ENCODE peak calls at places on chromosome 14, in four cellular contexts. One of them, this sample, is unnamed. For H3K36me3, the result is how much of the 10 kb centered on the place peaks cover.

GRCh38 chr14:65190312-65190711 is 88.0 kb upstream of the MAX start:
- DNase-seq in neuronal stem cell: no peak
- DNase-seq in mesenchymal stem cell: no peak
- DNase-seq in H1: no peak
- DNase-seq in this sample: no peak

GRCh38 chr14:69651653-69652052 is 40.3 kb downstream of the SUSD6 start:
- DNase-seq in neuronal stem cell: no peak
- DNase-seq in mesenchymal stem cell: no peak
- DNase-seq in H1: no peak
- DNase-seq in this sample: no peak

GRCh38 chr14:72822946-72823611 is 70.8 kb downstream of the DPF3 start:
- DNase-seq in neuronal stem cell: no peak
- DNase-seq in mesenchymal stem cell: no peak
- DNase-seq in H1: no peak
- DNase-seq in this sample: peak

GRCh38 chr14:101068293-101068957 is 164.9 kb upstream of the RTL1 start:
- DNase-seq in neuronal stem cell: no peak
- DNase-seq in mesenchymal stem cell: no peak
- DNase-seq in H1: peak
- DNase-seq in this sample: no peak

GRCh38 chr14:55699131-55700057 is 119.4 kb downstream of the KTN1 start:
- DNase-seq in neuronal stem cell: no peak
- DNase-seq in mesenchymal stem cell: peak
- DNase-seq in H1: no peak
- DNase-seq in this sample: peak

GRCh38 chr14:50772361-50772760 is 58.6 kb downstream of the NIN start:
- DNase-seq in neuronal stem cell: no peak
- DNase-seq in mesenchymal stem cell: no peak
- DNase-seq in H1: no peak
- DNase-seq in this sample: no peak

GRCh38 chr14:96590190-96590860 is 88.1 kb downstream of the PAPOLA start:
- DNase-seq in neuronal stem cell: peak
- DNase-seq in mesenchymal stem cell: no peak
- DNase-seq in H1: no peak
- DNase-seq in this sample: no peak

GRCh38 chr14:64113279-64113678 is 180.9 kb downstream of the ESR2 start:
- DNase-seq in neuronal stem cell: no peak
- DNase-seq in mesenchymal stem cell: no peak
- DNase-seq in H1: no peak
- DNase-seq in this sample: peak

GRCh38 chr14:91977909-91978308 is 30.4 kb upstream of the FBLN5 start:
- DNase-seq in neuronal stem cell: no peak
- DNase-seq in mesenchymal stem cell: no peak
- DNase-seq in H1: no peak
- DNase-seq in this sample: no peak

DNA sequence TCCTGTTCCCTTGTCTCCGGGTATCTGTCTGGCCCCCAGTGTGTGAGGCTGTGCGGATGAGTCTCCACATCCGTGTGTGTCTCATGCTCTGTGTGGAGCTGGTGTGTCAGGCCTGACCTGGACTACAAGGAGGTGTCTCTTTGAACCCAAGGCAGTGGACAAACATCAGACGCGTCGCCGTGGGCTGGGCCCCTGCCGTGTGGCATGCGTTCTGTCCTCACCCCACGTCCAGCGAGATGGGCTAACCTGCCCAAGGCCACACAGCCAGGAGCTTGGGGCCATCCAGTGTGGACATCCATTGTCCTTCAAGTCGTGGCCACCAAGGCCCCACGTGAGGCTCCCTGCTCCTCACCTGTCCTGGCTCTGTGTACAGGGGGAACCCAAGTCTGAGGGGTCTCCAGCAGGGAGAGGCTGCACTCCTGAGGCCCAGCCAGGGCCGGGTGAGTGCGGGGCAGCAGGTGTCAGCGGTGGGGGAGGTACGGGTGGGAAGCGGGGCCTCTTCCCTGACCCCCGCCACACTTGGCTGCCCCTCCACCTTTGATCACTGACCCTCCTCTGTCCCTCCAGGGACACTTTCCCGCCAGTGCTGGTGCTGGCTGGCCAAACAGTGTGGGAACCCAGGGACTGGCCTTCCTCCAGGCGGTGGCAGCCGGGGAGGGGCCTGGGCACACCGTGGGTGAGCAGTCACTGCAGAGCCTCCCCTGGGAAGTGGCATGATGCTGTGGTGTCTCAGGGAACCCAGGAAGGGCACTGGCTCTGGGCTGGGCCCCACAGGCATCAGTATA is 48.5 kb downstream of the CYP46A1 start:
- DNase-seq in neuronal stem cell: no peak
- DNase-seq in mesenchymal stem cell: no peak
- DNase-seq in H1: no peak
- DNase-seq in this sample: no peak
- H3K36me3 ChIP-seq in neuronal stem cell: under half
- H3K36me3 ChIP-seq in mesenchymal stem cell: under half
- H3K36me3 ChIP-seq in H1: under half
- H3K36me3 ChIP-seq in this sample: under half

GRCh38 chr14:103130017-103130764 is 6.9 kb downstream of the TNFAIP2 start:
- DNase-seq in neuronal stem cell: no peak
- DNase-seq in mesenchymal stem cell: no peak
- DNase-seq in H1: no peak
- DNase-seq in this sample: no peak
- H2BK120ac ChIP-seq in neuronal stem cell: no peak
- H2BK120ac ChIP-seq in mesenchymal stem cell: no peak
- H2BK120ac ChIP-seq in H1: no peak
- H2BK120ac ChIP-seq in this sample: no peak

GRCh38 chr14:68450391-68451120 is 342.3 kb downstream of the ZFP36L1 start:
- DNase-seq in neuronal stem cell: no peak
- DNase-seq in mesenchymal stem cell: no peak
- DNase-seq in H1: no peak
- DNase-seq in this sample: peak
- H2BK12ac ChIP-seq in neuronal stem cell: no peak
- H2BK12ac ChIP-seq in mesenchymal stem cell: no peak
- H2BK12ac ChIP-seq in H1: peak
- H2BK12ac ChIP-seq in this sample: peak

GRCh38 chr14:24438198-24439095 is 4.1 kb downstream of the SDR39U1 start:
- DNase-seq in neuronal stem cell: no peak
- DNase-seq in mesenchymal stem cell: no peak
- DNase-seq in H1: no peak
- DNase-seq in this sample: no peak
- H3K36me3 ChIP-seq in neuronal stem cell: under half
- H3K36me3 ChIP-seq in mesenchymal stem cell: under half
- H3K36me3 ChIP-seq in H1: under half
- H3K36me3 ChIP-seq in this sample: under half

GRCh38 chr14:59100203-59100602 is 88.3 kb upstream of the DAAM1 start:
- DNase-seq in neuronal stem cell: no peak
- DNase-seq in mesenchymal stem cell: no peak
- DNase-seq in H1: no peak
- DNase-seq in this sample: no peak

GRCh38 chr14:59098377-59098776 is 90.1 kb upstream of the DAAM1 start:
- DNase-seq in neuronal stem cell: no peak
- DNase-seq in mesenchymal stem cell: peak
- DNase-seq in H1: no peak
- DNase-seq in this sample: peak

GRCh38 chr14:59097681-59098080 is 90.8 kb upstream of the DAAM1 start:
- DNase-seq in neuronal stem cell: no peak
- DNase-seq in mesenchymal stem cell: no peak
- DNase-seq in H1: no peak
- DNase-seq in this sample: peak

GRCh38 chr14:59103396-59103795 is 85.1 kb upstream of the DAAM1 start:
- DNase-seq in neuronal stem cell: no peak
- DNase-seq in mesenchymal stem cell: peak
- DNase-seq in H1: no peak
- DNase-seq in this sample: no peak

GRCh38 chr14:59101441-59101840 is 87.0 kb upstream of the DAAM1 start:
- DNase-seq in neuronal stem cell: no peak
- DNase-seq in mesenchymal stem cell: no peak
- DNase-seq in H1: no peak
- DNase-seq in this sample: no peak
- H2BK120ac ChIP-seq in neuronal stem cell: no peak
- H2BK120ac ChIP-seq in mesenchymal stem cell: no peak
- H2BK120ac ChIP-seq in H1: no peak
- H2BK120ac ChIP-seq in this sample: no peak

GRCh38 chr14:54653764-54654469 is 87.0 kb downstream of the SAMD4A start:
- DNase-seq in neuronal stem cell: no peak
- DNase-seq in mesenchymal stem cell: peak
- DNase-seq in H1: no peak
- DNase-seq in this sample: peak
- H2BK12ac ChIP-seq in neuronal stem cell: no peak
- H2BK12ac ChIP-seq in mesenchymal stem cell: peak
- H2BK12ac ChIP-seq in H1: peak
- H2BK12ac ChIP-seq in this sample: peak

DNA sequence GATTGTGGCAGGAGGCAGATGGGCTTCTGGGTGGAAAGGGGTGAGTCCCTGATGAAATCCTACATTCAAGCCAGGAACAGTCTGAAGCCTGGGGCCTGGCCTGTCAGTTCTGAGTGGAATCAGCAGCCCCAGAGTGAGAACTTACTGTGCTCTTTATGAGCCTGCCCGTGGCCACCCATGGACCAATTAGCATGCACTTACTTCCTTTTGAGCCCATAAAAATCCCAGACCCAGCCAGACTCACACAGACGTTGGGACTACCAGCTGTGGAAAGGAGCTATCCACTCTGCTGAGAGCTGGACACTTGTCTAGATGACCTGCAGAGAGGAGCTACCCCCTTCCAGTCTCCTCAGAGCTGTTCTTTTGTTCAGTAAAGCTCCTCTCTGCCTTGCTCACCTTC is 104.5 kb downstream of the MNAT1 start:
- DNase-seq in neuronal stem cell: no peak
- DNase-seq in mesenchymal stem cell: no peak
- DNase-seq in H1: no peak
- DNase-seq in this sample: no peak
- H3K36me3 ChIP-seq in neuronal stem cell: under half
- H3K36me3 ChIP-seq in mesenchymal stem cell: under half
- H3K36me3 ChIP-seq in H1: under half
- H3K36me3 ChIP-seq in this sample: under half

GRCh38 chr14:75443203-75443969 is 15.6 kb downstream of the JDP2 start:
- DNase-seq in neuronal stem cell: no peak
- DNase-seq in mesenchymal stem cell: no peak
- DNase-seq in H1: no peak
- DNase-seq in this sample: no peak
- H2BK120ac ChIP-seq in neuronal stem cell: no peak
- H2BK120ac ChIP-seq in mesenchymal stem cell: no peak
- H2BK120ac ChIP-seq in H1: no peak
- H2BK120ac ChIP-seq in this sample: no peak

This sample was measured in trophoblast cell.